ENCODE peak calls at places on chromosomes 6 and 20, in eight cellular contexts. X is neural progenitor cell; N is foreskin fibroblast; U is fibroblast of mammary gland; P is IMR-90; R is heart left ventricle; Y is A549; B is CD4-positive, alpha-beta T cell. D is an unnamed sample.

GRCh38 chr6:165627366-165627765 is 35.7 kb downstream of the PDE10A start:
- DNase-seq in N (no peak), Y (no peak), P (no peak), B (no peak), X (no peak), U (no peak), R (no peak), D (no peak)

GRCh38 chr6:133701633-133702331 is 187.1 kb upstream of the TCF21 start:
- DNase-seq in N (no peak), X (no peak), Y (no peak), U (peak; percentile 80), P (peak; percentile 48), R (peak; percentile 71), B (no peak), D (no peak)

GRCh38 chr6:56244089-56244488 is 3.3 kb downstream of the COL21A1 start:
- DNase-seq in X (no peak), P (no peak), N (no peak), U (no peak), Y (no peak), R (no peak), B (no peak), D (no peak)

GRCh38 chr6:107894821-107895396 is 63.1 kb downstream of the SEC63 start:
- DNase-seq in N (no peak), U (no peak), B (no peak), P (no peak), X (no peak), R (no peak), Y (peak; percentile 11), D (no peak)

GRCh38 chr6:122049341-122049740 is 350.1 kb upstream of the HSF2 start:
- DNase-seq in B (no peak), N (no peak), R (peak; percentile 29), Y (no peak), P (peak; percentile 38), U (peak; percentile 44), X (peak; percentile 50), D (no peak)

GRCh38 chr6:2433686-2434085 is 188.3 kb upstream of the GMDS start:
- DNase-seq in R (no peak), Y (no peak), P (no peak), B (no peak), N (no peak), X (no peak), U (no peak), D (no peak)

GRCh38 chr6:169420912-169421543 is 167.4 kb upstream of the THBS2 start:
- DNase-seq in X (peak; percentile 75), U (peak; percentile 19), N (no peak), P (peak; percentile 18), B (no peak), Y (no peak), R (no peak), D (no peak)

GRCh38 chr6:169240591-169241390 is 12.9 kb downstream of the THBS2 start:
- DNase-seq in N (no peak), P (peak; percentile 54), B (no peak), X (no peak), U (peak; percentile 69), Y (no peak), R (no peak), D (no peak)

GRCh38 chr6:113824411-113824810 is 32.7 kb upstream of the MARCKS start:
- DNase-seq in X (no peak), U (peak; percentile 4), N (peak; percentile 5), R (no peak), P (peak; percentile 57), B (no peak), Y (no peak), D (no peak)

GRCh38 chr20:63499333-63499969 is 568 bp upstream of the EEF1A2 start:
- DNase-seq in U (no peak), R (peak; percentile 34), B (no peak), Y (no peak), X (peak; percentile 61), N (no peak), P (no peak), D (no peak)

GRCh38 chr6:159819098-159819497 is 19.0 kb downstream of the PNLDC1 start:
- DNase-seq in X (no peak), U (no peak), R (no peak), Y (no peak), P (no peak), B (no peak), N (no peak), D (no peak)

GRCh38 chr6:54083301-54083700 is 27.9 kb upstream of the MLIP start:
- DNase-seq in R (no peak), X (no peak), B (no peak), Y (no peak), U (no peak), P (no peak), N (no peak), D (no peak)

GRCh38 chr6:164246082-164246481 is 831.6 kb downstream of the QKI start:
- DNase-seq in B (no peak), N (no peak), Y (no peak), U (no peak), R (no peak), X (no peak), P (no peak), D (no peak)

GRCh38 chr6:68046756-68047155 is 588.3 kb upstream of the ADGRB3 start:
- DNase-seq in B (no peak), N (no peak), P (no peak), U (no peak), R (no peak), Y (no peak), X (no peak), D (no peak)

GRCh38 chr20:2210646-2211556 is 84.9 kb upstream of the TGM3 start:
- DNase-seq in N (peak; percentile 85), X (peak; percentile 33), Y (peak; percentile 37), B (no peak), P (peak; percentile 75), U (peak; percentile 95), R (peak; percentile 49), D (no peak)

GRCh38 chr20:62562831-62563230 is 79.5 kb upstream of the SLCO4A1 start:
- DNase-seq in Y (no peak), R (no peak), N (no peak), P (no peak), B (no peak), X (no peak), U (no peak), D (no peak)

GRCh38 chr6:156013155-156013554 is 557.5 kb upstream of the NOX3 start:
- DNase-seq in R (no peak), P (no peak), Y (no peak), X (no peak), B (no peak), N (no peak), U (no peak), D (no peak)

GRCh38 chr20:37615507-37616425 is 78.1 kb upstream of the CTNNBL1 start:
- DNase-seq in P (no peak), B (peak; percentile 47), N (peak; percentile 16), R (no peak), Y (peak; percentile 61), X (peak; percentile 60), U (peak; percentile 6), D (no peak)

GRCh38 chr6:28727559-28728211 is 196.1 kb downstream of the TRIM27 start:
- DNase-seq in U (no peak), B (no peak), R (no peak), P (no peak), N (no peak), Y (no peak), X (no peak), D (no peak)

GRCh38 chr6:100246206-100246605 is 218.5 kb downstream of the SIM1 start:
- DNase-seq in X (no peak), B (no peak), N (no peak), R (no peak), P (no peak), U (no peak), Y (no peak), D (no peak)

DNA sequence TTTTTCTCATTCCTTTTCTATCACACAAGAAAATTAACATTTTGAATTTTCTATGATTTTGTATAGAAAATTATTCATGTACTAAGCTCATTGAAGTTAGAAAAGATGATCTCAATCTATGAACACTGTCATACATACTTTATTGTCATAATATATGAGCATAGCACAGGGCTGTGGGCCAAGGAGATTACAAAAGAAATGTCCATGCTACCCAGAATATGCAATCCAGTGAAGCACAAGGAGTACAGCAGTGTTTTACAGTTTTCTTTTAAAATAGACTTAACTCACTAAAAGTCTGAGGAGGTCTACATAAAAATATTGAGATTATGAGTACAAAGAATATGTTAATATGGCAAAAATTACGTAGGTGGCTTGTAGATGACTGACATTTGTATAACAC is 257.0 kb downstream of the BCKDHB start:
- DNase-seq in Y (no peak), B (no peak), P (peak; percentile 25), N (peak; percentile 19), R (no peak), U (peak; percentile 53), X (no peak), D (no peak)
- TF ChIP-seq CTCF in Y (no peak), B (no peak), P (no peak), N (no peak), R (no peak), U (no peak), X (no peak), D (no peak)

DNA sequence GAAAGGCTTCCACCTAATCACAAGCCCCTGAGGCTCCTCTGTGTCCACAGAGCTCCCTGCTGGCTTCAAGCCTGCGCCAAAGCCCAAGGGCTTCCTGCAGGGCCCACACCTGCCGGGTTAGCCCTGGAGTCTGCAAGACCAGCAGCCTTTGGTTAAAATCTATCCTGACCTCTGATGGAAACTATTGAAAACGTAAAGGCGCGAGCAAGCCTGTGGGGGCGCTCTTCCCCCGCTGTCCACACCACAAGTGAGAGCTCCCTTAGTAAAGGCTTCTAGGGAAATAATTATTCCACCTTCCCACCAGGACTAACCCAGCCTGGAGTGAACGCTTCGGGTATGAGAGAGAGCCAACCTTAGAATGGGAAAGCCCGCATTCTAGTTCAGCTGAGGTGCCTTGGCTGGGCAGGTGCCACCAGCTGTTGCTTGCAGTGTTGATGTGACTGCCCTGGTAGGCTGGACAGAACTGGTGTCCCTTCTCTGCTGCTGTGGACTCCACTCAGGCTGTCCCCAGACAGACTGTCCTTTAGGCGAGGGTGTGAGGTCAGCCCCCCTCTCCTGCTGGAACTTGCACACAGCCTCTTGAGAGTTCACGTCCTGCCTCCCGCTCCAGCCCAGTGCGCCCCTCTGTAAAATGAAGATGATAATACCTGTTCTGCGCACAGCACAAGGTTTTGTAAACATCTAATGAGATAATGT is 68.7 kb downstream of the SYTL3 start:
- DNase-seq in B (no peak), R (no peak), Y (peak; percentile 54), U (no peak), N (no peak), P (no peak), X (peak; percentile 74), D (no peak)
- TF ChIP-seq CTCF in B (no peak), R (peak; percentile 62), Y (peak; percentile 45), U (peak; percentile 52), N (peak; percentile 49), P (peak; percentile 57), X (peak; percentile 96), D (no peak)

DNA sequence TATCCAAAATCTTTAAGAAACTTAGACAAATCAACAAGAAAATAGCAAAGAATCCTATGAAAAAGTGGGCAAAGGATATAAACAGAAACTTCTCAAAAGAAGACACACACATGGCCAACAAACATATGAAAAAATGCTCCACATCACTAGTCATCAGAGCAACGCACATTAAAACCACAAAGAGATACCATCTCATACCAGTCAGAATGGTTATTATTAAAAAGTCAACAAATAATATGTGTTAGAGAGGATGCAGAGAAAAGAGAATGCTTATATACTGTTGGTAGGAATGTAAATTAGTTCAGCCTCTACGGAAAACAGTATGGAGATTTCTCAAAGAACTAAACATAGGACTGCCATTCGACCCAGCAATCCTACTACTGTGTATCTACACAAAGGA is 212.0 kb upstream of the DTNBP1 start:
- DNase-seq in R (no peak), B (no peak), Y (no peak), N (peak; percentile 71), P (peak; percentile 12), U (peak; percentile 53), X (no peak), D (no peak)
- TF ChIP-seq CTCF in R (no peak), B (no peak), Y (no peak), N (no peak), P (no peak), U (no peak), X (no peak), D (no peak)

GRCh38 chr6:142408409-142408808 is 106.6 kb downstream of the ADGRG6 start:
- DNase-seq in R (no peak), U (peak; percentile 42), B (no peak), Y (no peak), X (no peak), N (no peak), P (no peak), D (no peak)
- TF ChIP-seq CTCF in R (no peak), U (peak; percentile 36), B (no peak), Y (no peak), X (peak; percentile 15), N (no peak), P (no peak), D (no peak)